ENCODE peak calls at places on chromosomes 6 and 20, in seven cellular contexts. One of them, this sample, is unnamed. For H3K36me3, the result is how much of the 10 kb centered on the place peaks cover.

GRCh38 chr6:56938634-56939294 is 16.1 kb upstream of the BEND6 start:
- DNase-seq in H1: no peak
- DNase-seq in transverse colon: no peak
- DNase-seq in SK-N-SH: no peak
- DNase-seq in spleen: no peak
- DNase-seq in SK-N-MC: no peak
- DNase-seq in stomach: no peak
- DNase-seq in this sample: no peak

GRCh38 chr20:36158160-36158741 is 3.7 kb downstream of the EPB41L1 start:
- DNase-seq in SK-N-MC: no peak
- DNase-seq in H1: no peak
- DNase-seq in stomach: no peak
- DNase-seq in transverse colon: no peak
- DNase-seq in SK-N-SH: no peak
- DNase-seq in spleen: no peak
- DNase-seq in this sample: no peak

GRCh38 chr6:136801581-136801980 is 9.3 kb upstream of the MAP3K5 start:
- DNase-seq in SK-N-MC: no peak
- DNase-seq in SK-N-SH: no peak
- DNase-seq in H1: no peak
- DNase-seq in stomach: no peak
- DNase-seq in spleen: no peak
- DNase-seq in transverse colon: no peak
- DNase-seq in this sample: no peak

GRCh38 chr6:63556369-63556768 is 15.9 kb upstream of the LOC128125822 start:
- DNase-seq in SK-N-MC: no peak
- DNase-seq in transverse colon: no peak
- DNase-seq in spleen: no peak
- DNase-seq in SK-N-SH: no peak
- DNase-seq in H1: no peak
- DNase-seq in stomach: no peak
- DNase-seq in this sample: no peak

GRCh38 chr20:25532015-25532751 is 53.1 kb downstream of the NINL start:
- DNase-seq in SK-N-SH: peak
- DNase-seq in spleen: no peak
- DNase-seq in SK-N-MC: no peak
- DNase-seq in transverse colon: no peak
- DNase-seq in H1: no peak
- DNase-seq in stomach: no peak
- DNase-seq in this sample: no peak

GRCh38 chr20:44495802-44496481 is 20.3 kb downstream of the TTPAL start:
- DNase-seq in spleen: no peak
- DNase-seq in SK-N-SH: no peak
- DNase-seq in stomach: no peak
- DNase-seq in H1: no peak
- DNase-seq in transverse colon: no peak
- DNase-seq in SK-N-MC: no peak
- DNase-seq in this sample: no peak

GRCh38 chr6:152094276-152094675 is 286.8 kb downstream of the ESR1 start:
- DNase-seq in stomach: no peak
- DNase-seq in transverse colon: no peak
- DNase-seq in SK-N-SH: no peak
- DNase-seq in H1: no peak
- DNase-seq in spleen: no peak
- DNase-seq in SK-N-MC: no peak
- DNase-seq in this sample: no peak

GRCh38 chr6:38671885-38672467 is 31.0 kb downstream of the GLO1 start:
- DNase-seq in transverse colon: peak
- DNase-seq in SK-N-MC: peak
- DNase-seq in SK-N-SH: peak
- DNase-seq in stomach: no peak
- DNase-seq in H1: no peak
- DNase-seq in spleen: no peak
- DNase-seq in this sample: no peak

GRCh38 chr6:32666420-32667300 is at the start of gene HLA-DQB1:
- DNase-seq in spleen: no peak
- DNase-seq in SK-N-SH: peak
- DNase-seq in H1: no peak
- DNase-seq in stomach: no peak
- DNase-seq in transverse colon: no peak
- DNase-seq in SK-N-MC: peak
- DNase-seq in this sample: peak

GRCh38 chr6:82555801-82556200 is 192.2 kb downstream of the TPBG start:
- DNase-seq in spleen: no peak
- DNase-seq in stomach: no peak
- DNase-seq in H1: no peak
- DNase-seq in transverse colon: no peak
- DNase-seq in SK-N-SH: no peak
- DNase-seq in SK-N-MC: no peak
- DNase-seq in this sample: no peak

GRCh38 chr20:47459344-47460073 is 42.2 kb upstream of the NCOA3 start:
- DNase-seq in SK-N-SH: no peak
- DNase-seq in H1: no peak
- DNase-seq in transverse colon: no peak
- DNase-seq in stomach: no peak
- DNase-seq in spleen: no peak
- DNase-seq in SK-N-MC: no peak
- DNase-seq in this sample: no peak

GRCh38 chr6:134512946-134513345 is 195.0 kb upstream of the SGK1 start:
- DNase-seq in transverse colon: no peak
- DNase-seq in stomach: no peak
- DNase-seq in H1: no peak
- DNase-seq in SK-N-MC: no peak
- DNase-seq in spleen: no peak
- DNase-seq in SK-N-SH: no peak
- DNase-seq in this sample: peak

GRCh38 chr6:43993881-43994523 is 133.2 kb downstream of the MRPL14 start:
- DNase-seq in transverse colon: no peak
- DNase-seq in H1: no peak
- DNase-seq in spleen: no peak
- DNase-seq in stomach: no peak
- DNase-seq in SK-N-SH: no peak
- DNase-seq in SK-N-MC: no peak
- DNase-seq in this sample: no peak

GRCh38 chr6:133752129-133752528 is 136.8 kb upstream of the TCF21 start:
- DNase-seq in SK-N-MC: no peak
- DNase-seq in transverse colon: no peak
- DNase-seq in SK-N-SH: no peak
- DNase-seq in spleen: no peak
- DNase-seq in stomach: no peak
- DNase-seq in H1: no peak
- DNase-seq in this sample: no peak

GRCh38 chr6:141199074-141199473 is 933.7 kb upstream of the GJE1 start:
- DNase-seq in H1: no peak
- DNase-seq in transverse colon: no peak
- DNase-seq in SK-N-SH: no peak
- DNase-seq in stomach: no peak
- DNase-seq in spleen: no peak
- DNase-seq in SK-N-MC: no peak
- DNase-seq in this sample: no peak

GRCh38 chr6:113860165-113860955 is 3.2 kb downstream of the MARCKS start:
- DNase-seq in SK-N-SH: peak
- DNase-seq in H1: no peak
- DNase-seq in SK-N-MC: no peak
- DNase-seq in spleen: peak
- DNase-seq in stomach: peak
- DNase-seq in transverse colon: peak
- DNase-seq in this sample: no peak

GRCh38 chr6:11494786-11495564 is 42.6 kb upstream of the TMEM170B start:
- DNase-seq in stomach: no peak
- DNase-seq in SK-N-SH: no peak
- DNase-seq in SK-N-MC: no peak
- DNase-seq in H1: no peak
- DNase-seq in spleen: no peak
- DNase-seq in transverse colon: no peak
- DNase-seq in this sample: no peak

GRCh38 chr20:21515300-21516179 is 1.7 kb upstream of the NKX2-2 start:
- DNase-seq in stomach: no peak
- DNase-seq in SK-N-SH: peak
- DNase-seq in spleen: no peak
- DNase-seq in SK-N-MC: no peak
- DNase-seq in transverse colon: no peak
- DNase-seq in H1: no peak
- DNase-seq in this sample: peak

GRCh38 chr6:72140795-72141194 is 254.4 kb downstream of the RIMS1 start:
- DNase-seq in spleen: no peak
- DNase-seq in SK-N-SH: no peak
- DNase-seq in transverse colon: no peak
- DNase-seq in SK-N-MC: peak
- DNase-seq in H1: no peak
- DNase-seq in stomach: no peak
- DNase-seq in this sample: no peak

GRCh38 chr20:38973546-38974120 is 11.5 kb downstream of the DHX35 start:
- DNase-seq in SK-N-SH: no peak
- DNase-seq in transverse colon: no peak
- DNase-seq in H1: no peak
- DNase-seq in SK-N-MC: no peak
- DNase-seq in spleen: no peak
- DNase-seq in stomach: peak
- DNase-seq in this sample: no peak

GRCh38 chr6:53582963-53583362 is 38.1 kb upstream of the GCLC start:
- DNase-seq in stomach: no peak
- DNase-seq in H1: no peak
- DNase-seq in transverse colon: no peak
- DNase-seq in SK-N-MC: no peak
- DNase-seq in spleen: no peak
- DNase-seq in SK-N-SH: no peak
- DNase-seq in this sample: no peak

GRCh38 chr6:148231572-148231971 is 111.1 kb upstream of the SASH1 start:
- DNase-seq in SK-N-MC: no peak
- DNase-seq in spleen: no peak
- DNase-seq in H1: no peak
- DNase-seq in SK-N-SH: no peak
- DNase-seq in stomach: no peak
- DNase-seq in transverse colon: no peak
- DNase-seq in this sample: no peak

GRCh38 chr6:54715990-54716389 is 130.6 kb upstream of the FAM83B start:
- DNase-seq in H1: no peak
- DNase-seq in transverse colon: no peak
- DNase-seq in spleen: no peak
- DNase-seq in stomach: no peak
- DNase-seq in SK-N-MC: no peak
- DNase-seq in SK-N-SH: no peak
- DNase-seq in this sample: no peak

GRCh38 chr6:54718541-54719023 is 128.0 kb upstream of the FAM83B start:
- DNase-seq in transverse colon: peak
- DNase-seq in SK-N-MC: no peak
- DNase-seq in SK-N-SH: no peak
- DNase-seq in stomach: no peak
- DNase-seq in H1: no peak
- DNase-seq in spleen: no peak
- DNase-seq in this sample: no peak

GRCh38 chr6:54716869-54717268 is 129.7 kb upstream of the FAM83B start:
- DNase-seq in spleen: no peak
- DNase-seq in stomach: no peak
- DNase-seq in SK-N-MC: peak
- DNase-seq in H1: no peak
- DNase-seq in transverse colon: no peak
- DNase-seq in SK-N-SH: no peak
- DNase-seq in this sample: no peak

GRCh38 chr6:54719633-54720032 is 126.9 kb upstream of the FAM83B start:
- DNase-seq in spleen: no peak
- DNase-seq in SK-N-MC: no peak
- DNase-seq in H1: no peak
- DNase-seq in transverse colon: no peak
- DNase-seq in stomach: no peak
- DNase-seq in SK-N-SH: no peak
- DNase-seq in this sample: no peak

GRCh38 chr6:54717849-54718455 is 128.6 kb upstream of the FAM83B start:
- DNase-seq in SK-N-SH: peak
- DNase-seq in spleen: no peak
- DNase-seq in H1: no peak
- DNase-seq in transverse colon: peak
- DNase-seq in SK-N-MC: peak
- DNase-seq in stomach: peak
- DNase-seq in this sample: no peak
- TF ChIP-seq POLR2AphosphoS5 in SK-N-SH: no peak
- TF ChIP-seq POLR2AphosphoS5 in spleen: no peak
- TF ChIP-seq POLR2AphosphoS5 in H1: no peak
- TF ChIP-seq POLR2AphosphoS5 in transverse colon: no peak
- TF ChIP-seq POLR2AphosphoS5 in SK-N-MC: no peak
- TF ChIP-seq POLR2AphosphoS5 in stomach: no peak
- TF ChIP-seq POLR2AphosphoS5 in this sample: no peak

DNA sequence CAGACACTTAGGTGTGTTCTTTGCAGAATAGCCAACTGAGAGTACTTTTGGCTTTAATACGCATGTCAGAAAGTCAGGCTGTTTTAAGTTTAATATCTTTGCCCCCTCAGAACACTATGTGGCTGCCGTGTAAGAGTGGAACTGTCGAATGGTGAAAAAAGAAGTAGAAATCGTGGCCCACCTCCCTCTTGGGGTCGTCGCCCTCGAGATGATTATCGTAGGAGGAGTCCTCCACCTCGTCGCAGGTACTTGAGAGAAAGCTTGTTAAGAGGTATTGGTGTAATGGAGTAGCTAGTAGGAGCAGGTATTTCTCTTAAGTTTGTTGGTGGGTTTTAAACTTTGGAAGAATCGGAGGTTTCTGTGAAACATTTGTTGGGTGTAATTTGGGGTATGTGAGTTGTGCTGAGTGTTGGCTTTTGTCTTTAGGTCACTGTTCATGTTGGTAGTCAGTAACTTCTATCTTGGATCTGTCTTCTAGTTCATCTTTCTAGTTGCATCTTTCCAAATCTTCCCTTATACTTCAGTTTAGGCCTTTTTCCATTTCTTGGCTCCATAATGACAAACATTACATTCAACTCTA is 4.7 kb downstream of the SRSF3 start:
- DNase-seq in spleen: no peak
- DNase-seq in SK-N-MC: no peak
- DNase-seq in SK-N-SH: no peak
- DNase-seq in transverse colon: peak
- DNase-seq in stomach: no peak
- DNase-seq in H1: no peak
- DNase-seq in this sample: no peak
- H3K36me3 ChIP-seq in spleen: under half
- H3K36me3 ChIP-seq in SK-N-MC: half or more
- H3K36me3 ChIP-seq in SK-N-SH: half or more
- H3K36me3 ChIP-seq in transverse colon: under half
- H3K36me3 ChIP-seq in stomach: half or more
- H3K36me3 ChIP-seq in H1: half or more
- H3K36me3 ChIP-seq in this sample: half or more

DNA sequence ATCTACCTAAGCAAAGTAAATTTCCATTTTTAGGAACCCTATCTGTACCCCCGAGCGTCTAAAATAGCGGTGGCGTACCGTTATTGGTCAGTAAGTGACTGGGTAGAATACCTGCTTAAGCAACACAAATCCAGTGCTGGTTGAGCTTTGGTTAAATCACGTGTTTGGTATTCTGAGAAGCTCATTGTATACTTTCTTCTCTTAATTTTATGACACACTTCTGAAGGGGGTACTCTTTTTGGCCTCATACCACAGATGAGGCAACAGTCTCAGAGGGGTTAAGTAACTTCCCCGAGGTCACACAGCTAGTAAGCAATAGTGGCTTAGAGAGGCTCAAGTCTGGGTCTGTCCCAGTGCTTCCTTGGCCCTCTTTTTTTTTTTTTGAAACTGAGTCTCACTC is 151.2 kb downstream of the TFAP2C start:
- DNase-seq in spleen: peak
- DNase-seq in transverse colon: no peak
- DNase-seq in stomach: no peak
- DNase-seq in H1: no peak
- DNase-seq in SK-N-MC: no peak
- DNase-seq in SK-N-SH: no peak
- DNase-seq in this sample: no peak
- TF ChIP-seq POLR2AphosphoS5 in spleen: no peak
- TF ChIP-seq POLR2AphosphoS5 in transverse colon: no peak
- TF ChIP-seq POLR2AphosphoS5 in stomach: no peak
- TF ChIP-seq POLR2AphosphoS5 in H1: no peak
- TF ChIP-seq POLR2AphosphoS5 in SK-N-MC: no peak
- TF ChIP-seq POLR2AphosphoS5 in SK-N-SH: no peak
- TF ChIP-seq POLR2AphosphoS5 in this sample: no peak

GRCh38 chr6:162050579-162050978 is 677.0 kb downstream of the PRKN start:
- DNase-seq in spleen: no peak
- DNase-seq in transverse colon: no peak
- DNase-seq in SK-N-SH: no peak
- DNase-seq in SK-N-MC: no peak
- DNase-seq in stomach: no peak
- DNase-seq in H1: no peak
- DNase-seq in this sample: no peak
- H3K36me3 ChIP-seq in spleen: under half
- H3K36me3 ChIP-seq in transverse colon: under half
- H3K36me3 ChIP-seq in SK-N-SH: under half
- H3K36me3 ChIP-seq in SK-N-MC: under half
- H3K36me3 ChIP-seq in stomach: under half
- H3K36me3 ChIP-seq in H1: under half
- H3K36me3 ChIP-seq in this sample: under half